ENCODE peak calls at places on chromosomes 4 and X, in four cellular contexts. P is CD8-positive, alpha-beta memory T cell; V is DND-41; Y is left lung. C is an unnamed sample. For H3K36me3, the result is how much of the 10 kb centered on the place peaks cover.

GRCh38 chrX:23908219-23909003 is 605 bp downstream of the CXorf58 start:
- DNase-seq in V (peak), Y (no peak), P (no peak), C (no peak)

GRCh38 chr4:45578874-45579273 is 545.0 kb downstream of the GABRG1 start:
- DNase-seq in Y (no peak), V (no peak), P (no peak), C (no peak)

GRCh38 chr4:61772116-61772515 is 572.0 kb downstream of the ADGRL3 start:
- DNase-seq in P (no peak), V (no peak), Y (no peak), C (peak)

GRCh38 chr4:124060261-124060918 is 652.1 kb downstream of the ANKRD50 start:
- DNase-seq in Y (no peak), V (peak), P (no peak), C (peak)

GRCh38 chr4:183344523-183345255 is 22.5 kb upstream of the CLDN24 start:
- DNase-seq in Y (no peak), V (no peak), P (no peak), C (no peak)

GRCh38 chrX:41164469-41164868 is 79.2 kb downstream of the USP9X start:
- DNase-seq in Y (no peak), P (no peak), V (no peak), C (no peak)

GRCh38 chrX:134570899-134571298 is 87.4 kb downstream of the PLAC1 start:
- DNase-seq in V (no peak), Y (no peak), P (no peak), C (no peak)

GRCh38 chr4:49036528-49036927 is 50.5 kb downstream of the CWH43 start:
- DNase-seq in P (no peak), Y (no peak), V (no peak), C (no peak)

GRCh38 chrX:63186137-63186536 is 165.0 kb downstream of the SPIN4 start:
- DNase-seq in V (no peak), Y (no peak), P (no peak), C (no peak)

GRCh38 chr4:180335571-180335970 is 1907.6 kb upstream of the TENM3 start:
- DNase-seq in V (no peak), Y (no peak), P (no peak), C (no peak)

GRCh38 chrX:22059800-22060199 is 27.7 kb downstream of the PHEX start:
- DNase-seq in P (no peak), V (no peak), Y (no peak), C (no peak)

GRCh38 chr4:1207603-1208265 is 35.4 kb upstream of the SPON2 start:
- DNase-seq in Y (peak), V (no peak), P (no peak), C (no peak)

GRCh38 chr4:86942185-86942666 is 7.4 kb downstream of the AFF1 start:
- DNase-seq in V (no peak), P (no peak), Y (no peak), C (peak)

GRCh38 chr4:47032405-47033106 is 1.2 kb downstream of the GABRB1 start:
- DNase-seq in V (no peak), P (no peak), Y (peak), C (peak)

GRCh38 chr4:26751838-26752237 is 108.8 kb upstream of the STIM2 start:
- DNase-seq in P (no peak), V (no peak), Y (no peak), C (no peak)

GRCh38 chrX:55758033-55758432 is 40.5 kb downstream of the RRAGB start:
- DNase-seq in P (no peak), V (no peak), Y (no peak), C (peak)

GRCh38 chr4:25919676-25920075 is 5.7 kb downstream of the SMIM20 start:
- DNase-seq in V (no peak), Y (no peak), P (no peak), C (no peak)

GRCh38 chr4:112859456-112860184 is 189.8 kb upstream of the ANK2 start:
- DNase-seq in Y (no peak), V (no peak), P (no peak), C (no peak)

GRCh38 chrX:136199365-136199764 is 51.8 kb downstream of the MAP7D3 start:
- DNase-seq in Y (no peak), V (no peak), P (no peak), C (no peak)

GRCh38 chr4:98352403-98352802 is 91.2 kb downstream of the RAP1GDS1 start:
- DNase-seq in V (no peak), P (no peak), Y (no peak), C (no peak)

GRCh38 chrX:37380920-37381319 is 31.8 kb downstream of the PRRG1 start:
- DNase-seq in Y (no peak), V (no peak), P (no peak), C (peak)

GRCh38 chr4:113772319-113772718 is 10.8 kb upstream of the CAMK2D start:
- DNase-seq in Y (peak), V (no peak), P (no peak), C (no peak)

GRCh38 chr4:81207793-81208192 is 7.2 kb downstream of the PRKG2 start:
- DNase-seq in P (no peak), Y (no peak), V (no peak), C (peak)

GRCh38 chr4:76703123-76703490 is 194.8 kb downstream of the SOWAHB start:
- DNase-seq in P (no peak), V (no peak), Y (no peak), C (no peak)

GRCh38 chr4:56692576-56692975 is 11.5 kb upstream of the HOPX start:
- DNase-seq in Y (no peak), V (no peak), P (no peak), C (no peak)

GRCh38 chr4:17562157-17562556 is 14.8 kb upstream of the LAP3 start:
- DNase-seq in P (no peak), Y (no peak), V (no peak), C (no peak)

GRCh38 chr4:150662686-150663085 is 80.7 kb downstream of the MAB21L2 start:
- DNase-seq in P (no peak), V (no peak), Y (no peak), C (no peak)

GRCh38 chr4:186829740-186830449 is 106.2 kb upstream of the FAT1 start:
- DNase-seq in Y (no peak), P (no peak), V (no peak), C (peak)

GRCh38 chrX:9148626-9149385 is 114.9 kb upstream of the FAM9B start:
- DNase-seq in P (no peak), V (no peak), Y (no peak), C (peak)

DNA sequence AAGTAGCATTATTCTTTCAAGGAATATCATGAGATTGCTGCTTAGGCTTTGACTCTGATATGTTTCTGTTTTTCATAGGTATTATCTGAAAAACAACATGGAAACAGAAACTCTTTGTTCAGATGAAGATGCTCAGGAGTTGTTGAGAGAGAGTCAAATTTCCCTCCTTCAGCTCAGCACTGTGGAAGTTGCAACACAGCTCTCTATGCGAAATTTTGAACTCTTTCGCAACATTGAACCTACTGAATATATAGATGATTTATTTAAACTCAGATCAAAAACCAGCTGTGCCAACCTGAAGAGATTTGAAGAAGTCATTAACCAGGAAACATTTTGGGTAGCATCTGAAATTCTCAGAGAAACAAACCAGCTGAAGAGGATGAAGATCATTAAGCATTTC is 238.6 kb downstream of the RAPGEF2 start:
- DNase-seq in P (no peak), V (no peak), Y (no peak), C (no peak)
- H3K36me3 ChIP-seq in P (under half), V (under half), Y (half or more), C (under half)

DNA sequence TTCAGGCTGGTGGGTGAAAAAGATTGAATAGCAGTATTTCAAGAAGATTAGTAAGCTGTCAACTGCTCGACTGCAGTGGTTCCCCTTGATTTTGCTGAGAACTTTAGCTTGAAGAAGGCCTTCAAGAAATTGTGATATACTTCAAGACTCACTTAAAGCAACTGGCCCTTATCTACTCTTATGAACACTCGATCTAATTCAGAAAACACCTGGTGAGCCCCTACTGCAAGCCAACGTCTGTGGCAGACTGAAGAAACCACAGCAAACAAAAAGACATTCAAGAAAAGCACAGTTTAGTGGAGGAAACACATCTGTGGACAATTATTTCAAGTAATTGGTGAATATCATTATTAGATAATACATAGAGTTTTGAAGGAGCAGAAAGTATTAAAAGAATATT is 118.9 kb downstream of the INPP4B start:
- DNase-seq in P (no peak), Y (no peak), V (peak), C (no peak)
- H3K36me3 ChIP-seq in P (under half), Y (under half), V (under half), C (under half)

GRCh38 chrX:68989865-68990606 is 161.2 kb downstream of the EFNB1 start:
- DNase-seq in P (no peak), V (no peak), Y (no peak), C (peak)
- H3K36me3 ChIP-seq in P (under half), V (under half), Y (under half), C (under half)

DNA sequence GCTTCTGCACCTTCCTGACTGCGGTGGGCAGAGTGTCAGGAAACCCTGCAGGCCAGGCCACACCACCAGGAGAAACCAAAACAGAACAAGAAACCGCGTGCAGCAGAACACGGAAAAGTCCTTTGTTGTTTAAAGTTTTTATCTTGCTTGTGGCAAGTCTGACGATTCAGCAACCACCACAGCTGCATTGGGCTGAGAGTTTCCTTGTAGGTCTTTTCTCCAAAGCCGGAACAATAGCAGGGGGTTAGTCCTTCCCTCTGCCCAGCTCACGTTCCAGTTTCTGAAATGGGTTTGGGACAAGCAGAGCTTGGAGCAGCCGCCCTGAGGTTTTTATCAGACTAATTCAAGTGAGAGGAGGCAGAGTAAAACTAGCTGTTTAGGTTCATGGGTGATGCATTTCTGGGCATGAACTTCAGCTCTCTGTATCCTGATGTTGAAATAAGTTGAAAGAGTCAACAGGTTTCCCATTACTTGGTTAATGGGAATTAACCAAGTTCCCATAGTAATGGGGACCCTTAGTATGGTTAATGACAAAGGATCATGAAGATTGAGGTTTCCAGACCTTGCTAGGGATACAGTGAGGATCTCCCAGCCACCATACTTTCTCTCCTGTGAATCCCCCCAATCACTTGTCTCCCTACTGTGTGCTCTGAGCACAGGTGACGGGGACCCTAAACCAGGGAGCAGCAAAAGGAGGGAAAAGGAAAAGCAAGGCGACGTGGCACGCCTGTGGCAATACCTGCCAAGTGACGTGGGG is 217.0 kb downstream of the PTTG2 start:
- DNase-seq in P (peak), Y (peak), V (peak), C (peak)
- H3K36me3 ChIP-seq in P (under half), Y (under half), V (under half), C (under half)

GRCh38 chrX:65508851-65509250 is 25.7 kb downstream of the LAS1L start:
- DNase-seq in V (no peak), Y (no peak), P (no peak), C (no peak)

GRCh38 chrX:65513610-65514009 is 21.0 kb downstream of the LAS1L start:
- DNase-seq in P (no peak), V (no peak), Y (no peak), C (no peak)

DNA sequence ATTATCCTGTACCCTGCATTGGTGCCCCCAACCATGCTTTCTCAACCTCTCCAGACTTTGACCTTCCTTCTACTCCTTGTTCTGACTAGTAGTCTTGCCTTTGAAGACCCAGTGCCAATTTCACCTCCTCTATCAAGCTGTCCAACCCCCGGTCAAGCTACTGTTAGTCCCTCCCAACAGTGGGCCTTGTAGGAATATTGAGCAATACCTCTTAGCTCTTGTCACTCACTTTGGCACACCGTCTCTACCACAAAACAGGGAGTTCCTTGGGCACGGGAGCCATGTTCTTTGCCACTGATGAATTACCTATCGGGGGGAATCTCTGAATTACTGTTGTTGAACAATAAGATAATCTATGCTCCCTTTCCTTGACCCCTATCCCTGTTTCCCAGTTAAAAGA is 25.2 kb downstream of the LAS1L start:
- DNase-seq in V (no peak), Y (no peak), P (no peak), C (no peak)
- H3K36me3 ChIP-seq in V (under half), Y (under half), P (under half), C (under half)